ENCODE peak calls at places on chromosomes 2 and 18, in four cellular contexts. Q is NCI-H2029; K is stimulated activated naive CD8-positive, alpha-beta T cell treated with anti-CD3 and anti-CD28 coated beads, Interleukin-15, amount 100 ng/mL, for 72 hours; C is ELR. J is an unnamed sample.

GRCh38 chr2:113309655-113310387 is 31.1 kb upstream of the PAX8 start:
- DNase-seq in Q (no peak), K (no peak), C (peak), J (no peak)

GRCh38 chr2:174774828-174775227 is 10.6 kb upstream of the CHRNA1 start:
- DNase-seq in C (no peak), Q (no peak), K (no peak), J (no peak)

GRCh38 chr2:233840520-233840919 is 13.8 kb downstream of the HJURP start:
- DNase-seq in K (no peak), Q (no peak), C (no peak), J (no peak)

GRCh38 chr2:193482557-193482956 is 1287.8 kb upstream of the TMEFF2 start:
- DNase-seq in C (no peak), K (no peak), Q (no peak), J (no peak)

GRCh38 chr2:172970660-172971059 is 105.0 kb upstream of the MAP3K20 start:
- DNase-seq in Q (no peak), C (no peak), K (peak), J (no peak)

GRCh38 chr18:61742555-61743429 is 150.0 kb downstream of the RNF152 start:
- DNase-seq in K (no peak), C (no peak), Q (no peak), J (no peak)

GRCh38 chr2:237434916-237435315 is 21.0 kb upstream of the COL6A3 start:
- DNase-seq in C (peak), K (peak), Q (no peak), J (peak)

GRCh38 chr2:237689569-237690131 is 62.3 kb downstream of the LRRFIP1 start:
- DNase-seq in K (no peak), Q (no peak), C (no peak), J (peak)

GRCh38 chr18:77051581-77052296 is 80.8 kb downstream of the MBP start:
- DNase-seq in C (no peak), Q (no peak), K (no peak), J (no peak)

J was measured in PC-3.